ENCODE peak calls at places on chromosomes 11 and 22, in eight cellular contexts. Z, B, N, M, Q, W, L and I are unnamed samples.

GRCh38 chr22:46815896-46816721 is 53.7 kb downstream of the TBC1D22A start:
- DNase-seq in Z (no peak), N (no peak), B (peak; percentile 36), W (peak; percentile 45), Q (peak; percentile 26), M (peak; percentile 31), L (no peak), I (no peak)

GRCh38 chr11:10298342-10298741 is 4.3 kb upstream of the SBF2 start:
- DNase-seq in W (no peak), B (no peak), L (no peak), N (no peak), M (no peak), Z (no peak), Q (no peak), I (peak; percentile 55)

GRCh38 chr11:17595526-17596309 is 48.7 kb downstream of the OTOG start:
- DNase-seq in Q (no peak), M (no peak), W (peak; percentile 30), Z (no peak), B (no peak), N (no peak), L (peak; percentile 24), I (no peak)

GRCh38 chr22:26949193-26949592 is 291.8 kb downstream of the MIAT start:
- DNase-seq in L (peak; percentile 51), N (no peak), W (no peak), Q (no peak), B (no peak), Z (no peak), M (peak; percentile 44), I (no peak)

GRCh38 chr22:23220485-23221350 is 40.4 kb downstream of the BCR start:
- DNase-seq in N (peak; percentile 20), W (no peak), Z (no peak), B (no peak), Q (peak; percentile 55), M (no peak), L (no peak), I (peak; percentile 41)

GRCh38 chr11:75350743-75351540 is 519 bp downstream of the ARRB1 start:
- DNase-seq in Z (peak; percentile 67), L (no peak), B (peak; percentile 76), Q (no peak), N (peak; percentile 89), M (peak; percentile 74), W (peak; percentile 63), I (no peak)

GRCh38 chr11:31641477-31642062 is 132.0 kb downstream of the ELP4 start:
- DNase-seq in M (peak; percentile 86), Q (peak; percentile 29), W (peak; percentile 59), N (no peak), B (peak; percentile 17), L (peak; percentile 51), Z (peak; percentile 5), I (no peak)

GRCh38 chr11:65506770-65507485 is 8.1 kb downstream of the MALAT1 start:
- DNase-seq in W (peak; percentile 63), M (peak; percentile 81), L (peak; percentile 89), Z (no peak), N (no peak), B (peak; percentile 61), Q (peak; percentile 98), I (peak; percentile 75)

GRCh38 chr22:27782065-27782464 is 19.5 kb downstream of the MN1 start:
- DNase-seq in M (no peak), N (no peak), Z (no peak), Q (no peak), B (no peak), L (no peak), W (no peak), I (no peak)

GRCh38 chr11:105177658-105178057 is 38.1 kb upstream of the CARD18 start:
- DNase-seq in B (no peak), L (no peak), Z (no peak), Q (peak; percentile 59), M (no peak), N (no peak), W (no peak), I (no peak)

GRCh38 chr11:62592216-62592815 is 993 bp upstream of the TUT1 start:
- DNase-seq in Z (no peak), Q (no peak), L (no peak), B (no peak), N (no peak), M (no peak), W (peak; percentile 60), I (no peak)

GRCh38 chr11:1757861-1758610 is 5.7 kb downstream of the CTSD start:
- DNase-seq in L (no peak), M (no peak), Q (no peak), W (no peak), N (peak; percentile 71), B (no peak), Z (no peak), I (no peak)

GRCh38 chr22:32917577-32918375 is 116.3 kb downstream of the TIMP3 start:
- DNase-seq in W (no peak), M (no peak), L (no peak), B (no peak), N (no peak), Z (no peak), Q (no peak), I (no peak)

GRCh38 chr11:10625982-10626311 is 57.5 kb upstream of the LYVE1 start:
- DNase-seq in B (no peak), W (peak; percentile 44), M (no peak), Q (no peak), L (no peak), Z (no peak), N (no peak), I (no peak)

GRCh38 chr22:47626428-47627390 is 864.3 kb downstream of the TBC1D22A start:
- DNase-seq in Z (no peak), L (no peak), Q (no peak), W (no peak), N (no peak), M (no peak), B (no peak), I (no peak)

GRCh38 chr22:46057206-46057605 is 80.2 kb upstream of the WNT7B start:
- DNase-seq in M (no peak), W (no peak), B (peak; percentile 45), N (peak; percentile 29), Z (no peak), L (peak; percentile 2), Q (no peak), I (no peak)

DNA sequence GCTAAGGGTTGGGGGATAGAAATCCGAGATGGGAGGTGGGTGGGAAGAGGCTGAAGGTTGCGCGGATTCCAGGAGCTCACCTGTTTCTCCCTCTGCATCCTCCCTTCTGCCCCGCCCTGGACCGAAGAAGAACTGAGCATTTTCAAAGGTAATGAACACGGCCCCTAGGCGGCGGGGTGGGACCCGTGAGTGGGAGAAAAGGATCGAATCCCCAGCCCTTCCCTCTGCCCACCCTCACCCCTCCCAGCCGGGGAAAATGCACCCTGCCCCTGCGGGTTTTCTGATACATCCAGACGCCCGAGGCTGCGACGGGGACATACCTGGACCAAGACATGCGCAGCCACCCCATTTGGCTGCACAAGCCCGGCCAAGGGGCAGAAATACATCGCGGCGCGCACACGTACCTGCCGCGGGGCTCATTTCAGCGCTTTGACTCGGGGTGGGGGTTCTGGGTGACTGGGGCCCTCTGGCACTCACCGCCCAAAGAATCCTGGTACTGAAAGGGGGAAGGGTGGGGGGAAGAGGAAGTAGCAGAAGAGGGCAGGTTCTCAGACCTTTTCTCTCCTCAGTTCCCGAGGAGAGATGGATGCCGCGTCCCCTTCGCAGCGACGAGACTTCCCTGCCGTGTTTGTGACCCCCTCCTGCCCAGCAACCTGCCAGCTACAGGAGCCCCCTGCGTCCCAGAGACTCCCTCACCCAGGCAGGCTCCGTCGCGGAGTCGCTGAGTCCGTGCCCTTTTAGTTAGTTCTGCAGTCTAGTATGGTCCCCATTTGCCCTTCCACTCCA is 6.0 kb downstream of the VSIG2 start:
- DNase-seq in W (peak; percentile 76), Z (no peak), L (peak; percentile 76), B (peak; percentile 44), N (peak; percentile 76), Q (no peak), M (peak; percentile 80), I (no peak)
- H3K27me3 ChIP-seq in W (peaks cover 99% of the 10 kb centered on the region), Z (no peaks in the 10 kb centered on the region), L (peaks cover 2% of the 10 kb centered on the region), B (peaks cover 11% of the 10 kb centered on the region), N (no peaks in the 10 kb centered on the region), Q (peaks cover 67% of the 10 kb centered on the region), M (peaks cover 99% of the 10 kb centered on the region), I (no peaks in the 10 kb centered on the region)

GRCh38 chr11:24513837-24514594 is 17.2 kb downstream of the LUZP2 start:
- DNase-seq in B (no peak), N (no peak), Q (no peak), M (no peak), L (no peak), Z (no peak), W (no peak), I (no peak)

GRCh38 chr11:24511518-24511917 is 14.7 kb downstream of the LUZP2 start:
- DNase-seq in Q (peak; percentile 44), M (no peak), W (no peak), L (no peak), B (no peak), Z (no peak), N (no peak), I (no peak)

GRCh38 chr11:24509114-24509513 is 12.3 kb downstream of the LUZP2 start:
- DNase-seq in N (no peak), Q (peak; percentile 19), W (no peak), Z (peak; percentile 4), B (no peak), M (no peak), L (no peak), I (no peak)
- TF ChIP-seq CTCF in N (no peak), Q (peak; percentile 60), W (no peak), Z (peak; percentile 59), B (no peak), M (no peak), L (peak; percentile 19), I (no peak)

DNA sequence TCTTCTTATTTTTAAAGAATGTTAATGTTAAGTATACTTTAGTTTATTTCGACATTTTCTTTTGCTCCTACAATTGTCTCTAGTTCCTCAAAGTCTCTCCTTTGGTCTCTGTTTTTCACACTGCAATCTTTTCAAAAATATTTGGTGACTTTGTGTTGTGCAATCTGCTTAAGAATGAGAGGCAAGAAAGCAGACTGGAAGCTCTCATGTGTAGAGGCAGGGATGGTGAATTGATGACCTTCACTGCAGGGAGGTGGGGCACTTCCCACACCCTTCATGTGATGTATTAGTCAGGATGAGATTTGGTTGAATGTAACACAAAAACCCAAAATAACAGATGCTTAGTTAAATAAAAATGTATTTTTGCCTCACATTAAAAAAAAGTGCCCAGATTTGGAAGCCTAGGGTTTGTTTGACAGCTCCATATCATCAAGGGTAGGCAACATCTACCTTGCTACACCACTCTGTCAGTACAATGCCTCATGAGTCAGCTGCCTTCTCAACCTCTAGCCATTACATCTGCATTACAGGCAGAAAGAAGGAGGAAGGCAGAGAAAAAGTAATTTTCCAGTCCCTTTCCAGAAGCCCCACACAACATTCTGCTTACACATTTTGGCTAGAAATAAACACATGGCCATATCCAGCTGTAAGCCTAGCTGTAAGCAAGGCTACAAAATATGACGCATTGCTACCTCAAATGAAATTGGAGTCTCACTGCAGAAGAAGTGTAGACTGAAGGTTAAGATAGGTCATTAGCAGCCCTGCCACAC is 3.8 kb upstream of the MMP27 start:
- DNase-seq in N (no peak), L (no peak), Q (no peak), Z (no peak), M (no peak), B (no peak), W (no peak), I (no peak)
- H3K27me3 ChIP-seq in N (no peaks in the 10 kb centered on the region), L (no peaks in the 10 kb centered on the region), Q (no peaks in the 10 kb centered on the region), Z (peaks cover 5% of the 10 kb centered on the region), M (no peaks in the 10 kb centered on the region), B (no peaks in the 10 kb centered on the region), W (no peaks in the 10 kb centered on the region), I (no peaks in the 10 kb centered on the region)

DNA sequence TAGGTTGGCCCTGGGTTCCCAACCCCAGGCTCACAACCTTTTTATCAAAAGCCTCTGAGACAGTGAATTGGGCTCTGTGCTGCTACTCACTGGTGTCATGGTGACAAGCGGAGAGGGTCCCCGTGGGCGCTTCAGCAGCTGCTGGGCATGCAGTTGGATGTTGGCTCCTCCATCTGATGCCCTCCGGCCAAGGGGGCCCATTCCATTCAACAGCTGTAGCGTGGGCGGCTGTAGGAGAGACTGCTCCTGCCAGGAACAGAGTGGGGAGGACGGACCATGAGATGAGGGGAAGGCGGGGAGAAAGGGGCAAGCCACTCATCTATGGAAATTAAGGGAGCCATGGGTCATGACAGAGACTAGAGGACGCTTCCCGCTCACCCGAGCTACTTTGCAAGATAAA is 36.0 kb upstream of the APOA1 start:
- DNase-seq in M (no peak), W (no peak), L (no peak), Q (no peak), B (no peak), Z (no peak), N (no peak), I (no peak)
- TF ChIP-seq CTCF in M (no peak), W (no peak), L (no peak), Q (no peak), B (no peak), Z (no peak), N (no peak), I (no peak)